ENCODE peak calls at places on chromosomes 12 and 14, in seven cellular contexts. G is lower leg skin, X is A549, O is ovary, L is uterus, B is upper lobe of left lung, I is heart left ventricle. F is an unnamed sample.

GRCh38 chr12:1297206-1297605 is 297.2 kb downstream of the FBXL14 start:
- DNase-seq in G (no peak), L (no peak), B (no peak), O (no peak), X (no peak), I (no peak), F (no peak)

GRCh38 chr12:123986374-123986920 is 13.4 kb downstream of the ZNF664 start:
- DNase-seq in L (no peak), O (no peak), B (peak), G (no peak), I (peak), X (no peak), F (no peak)

GRCh38 chr12:70645494-70646317 is 8.5 kb upstream of the PTPRB start:
- DNase-seq in X (peak), I (peak), G (peak), B (peak), L (peak), O (no peak), F (no peak)

GRCh38 chr12:132702640-132703039 is 8.0 kb upstream of the PGAM5 start:
- DNase-seq in X (no peak), B (no peak), L (no peak), I (no peak), G (no peak), O (no peak), F (no peak)

GRCh38 chr12:108856428-108857157 is 790 bp downstream of the SSH1 start:
- DNase-seq in O (peak), L (peak), G (peak), I (peak), B (peak), X (no peak), F (no peak)

GRCh38 chr14:74324945-74325361 is 22.2 kb upstream of the ABCD4 start:
- DNase-seq in B (no peak), I (no peak), L (no peak), O (no peak), X (peak), G (no peak), F (no peak)

GRCh38 chr12:9256341-9256740 is 48.1 kb upstream of the PZP start:
- DNase-seq in X (no peak), L (no peak), G (no peak), O (no peak), B (no peak), I (no peak), F (no peak)

GRCh38 chr12:131552167-131552863 is 158.6 kb upstream of the SFSWAP start:
- DNase-seq in I (no peak), G (no peak), O (no peak), B (no peak), X (no peak), L (no peak), F (no peak)

GRCh38 chr12:120536064-120536791 is 2.1 kb downstream of the RNF10 start:
- DNase-seq in X (no peak), L (no peak), G (no peak), I (no peak), O (no peak), B (peak), F (no peak)

GRCh38 chr12:120830052-120830940 is 73.9 kb downstream of the SPPL3 start:
- DNase-seq in B (no peak), G (no peak), O (no peak), X (no peak), I (no peak), L (no peak), F (no peak)

GRCh38 chr12:95600567-95600966 is 49.3 kb upstream of the USP44 start:
- DNase-seq in X (no peak), B (no peak), L (no peak), I (no peak), G (no peak), O (no peak), F (no peak)

GRCh38 chr12:49792181-49792970 is 35.8 kb downstream of the NCKAP5L start:
- DNase-seq in X (no peak), O (no peak), B (no peak), G (no peak), I (no peak), L (no peak), F (no peak)

GRCh38 chr12:76449572-76449971 is 101.4 kb upstream of the BBS10 start:
- DNase-seq in O (no peak), B (no peak), L (no peak), I (no peak), X (no peak), G (no peak), F (no peak)

GRCh38 chr14:53295985-53296582 is 143.0 kb upstream of the DDHD1 start:
- DNase-seq in O (no peak), L (no peak), X (peak), B (no peak), G (no peak), I (no peak), F (no peak)

GRCh38 chr12:4289334-4289878 is 15.8 kb downstream of the CCND2 start:
- DNase-seq in I (no peak), O (no peak), G (no peak), L (no peak), X (no peak), B (peak), F (no peak)
- TF ChIP-seq POLR2A in I (no peak), O (no peak), G (no peak), L (no peak), X (no peak), B (no peak), F (no peak)

GRCh38 chr12:116277393-116278258 is at the start of gene MED13L:
- DNase-seq in O (peak), B (peak), X (peak), I (peak), G (peak), L (peak), F (no peak)
- TF ChIP-seq CTCF in O (peak), B (peak), X (peak), I (peak), G (no peak), L (peak), F (peak)

GRCh38 chr14:91996951-91997371 is 42.9 kb downstream of the TRIP11 start:
- DNase-seq in B (no peak), X (peak), I (no peak), O (no peak), L (no peak), G (no peak), F (no peak)
- TF ChIP-seq POLR2A in B (no peak), X (no peak), I (no peak), O (no peak), L (no peak), G (no peak), F (no peak)

GRCh38 chr12:82522762-82523161 is 163.9 kb upstream of the TMTC2 start:
- DNase-seq in O (no peak), L (no peak), I (no peak), X (no peak), G (no peak), B (no peak), F (no peak)

GRCh38 chr12:82517027-82517426 is 158.7 kb downstream of the METTL25 start:
- DNase-seq in B (no peak), X (no peak), G (no peak), O (no peak), I (no peak), L (no peak), F (no peak)

GRCh38 chr12:82522285-82522684 is 164.0 kb downstream of the METTL25 start:
- DNase-seq in L (no peak), O (no peak), G (no peak), X (no peak), B (no peak), I (no peak), F (no peak)

GRCh38 chr12:82519508-82519907 is 161.2 kb downstream of the METTL25 start:
- DNase-seq in G (no peak), L (no peak), X (no peak), O (no peak), B (no peak), I (no peak), F (no peak)

DNA sequence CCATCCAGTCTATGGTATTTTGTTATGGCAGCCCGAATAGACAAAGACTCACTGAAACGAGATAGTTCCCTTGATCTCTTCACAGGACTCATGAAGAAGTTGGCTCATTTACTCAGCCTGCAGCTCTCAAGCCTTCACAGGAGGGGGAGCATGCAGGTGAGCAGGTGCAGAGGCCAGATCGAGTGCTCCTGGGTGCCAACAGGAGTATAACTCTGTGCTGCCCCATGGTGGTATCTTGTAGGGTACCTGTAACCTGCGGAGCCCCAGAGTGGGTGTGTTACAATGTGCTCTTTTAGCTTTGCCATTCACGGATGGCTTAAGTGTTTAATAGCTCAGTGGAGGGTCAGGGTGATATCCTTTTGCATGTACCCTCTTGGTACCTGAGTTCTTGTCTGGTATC is 159.5 kb downstream of the METTL25 start:
- DNase-seq in O (no peak), I (no peak), B (no peak), G (no peak), X (no peak), L (no peak), F (no peak)
- TF ChIP-seq CTCF in O (no peak), I (no peak), B (no peak), G (no peak), X (no peak), L (no peak), F (no peak)

GRCh38 chr14:60093606-60094005 is 1.9 kb downstream of the PCNX4 start:
- DNase-seq in O (no peak), I (no peak), X (no peak), B (no peak), L (no peak), G (no peak), F (no peak)

GRCh38 chr14:60093088-60093487 is 1.4 kb downstream of the PCNX4 start:
- DNase-seq in X (no peak), B (no peak), L (no peak), G (no peak), O (no peak), I (no peak), F (no peak)

GRCh38 chr14:60092516-60092915 is 793 bp downstream of the PCNX4 start:
- DNase-seq in G (no peak), I (peak), B (peak), O (no peak), X (peak), L (peak), F (no peak)

GRCh38 chr14:60090864-60091519 is 731 bp upstream of the PCNX4 start:
- DNase-seq in I (peak), O (peak), B (peak), G (no peak), X (peak), L (peak), F (no peak)

DNA sequence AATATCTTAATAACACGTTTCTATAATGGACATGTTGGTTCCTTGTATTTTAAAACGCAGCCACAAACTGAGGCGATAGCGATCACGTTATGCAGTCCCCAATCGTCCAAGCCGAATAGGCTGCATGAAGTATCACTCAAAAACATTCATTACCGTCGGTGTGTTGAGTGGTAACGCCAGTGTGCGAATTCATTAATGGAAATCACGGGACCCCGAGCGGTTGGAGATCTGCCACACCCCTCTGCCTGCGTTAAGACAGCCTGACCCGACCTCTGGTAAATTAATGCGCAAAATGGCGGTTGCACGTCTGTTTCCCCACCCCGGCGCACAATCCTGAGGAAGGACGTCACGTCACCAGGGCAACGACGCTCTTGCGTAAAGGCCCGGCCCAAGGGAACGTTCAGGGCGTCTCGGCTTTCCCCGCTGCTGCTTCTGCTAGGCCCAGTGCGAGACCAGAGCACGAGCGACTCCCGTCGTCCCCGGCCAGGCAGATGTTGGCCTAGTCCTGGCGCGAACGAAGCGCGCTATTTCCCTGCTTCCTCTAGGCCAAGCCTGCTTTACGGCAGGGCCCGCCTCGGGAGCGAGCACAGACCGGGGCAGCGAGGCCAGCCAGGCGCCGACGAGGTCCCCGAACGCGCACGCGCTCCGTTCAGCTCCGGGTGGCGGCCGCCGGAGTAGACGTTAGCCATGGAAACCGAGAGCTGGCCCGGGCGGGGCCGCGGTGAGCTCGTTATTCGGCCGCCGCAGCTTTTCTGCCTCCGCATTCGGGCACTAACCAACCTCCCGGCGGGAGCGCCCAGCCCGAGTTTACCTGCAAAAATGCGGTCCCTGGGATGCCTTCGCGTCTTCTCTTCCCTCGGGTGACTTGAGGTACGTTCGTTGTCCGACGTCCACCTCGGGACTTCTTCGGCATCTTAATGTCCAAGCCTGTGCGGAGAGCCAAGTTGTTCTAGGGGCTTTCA is at the start of gene PCNX4:
- DNase-seq in X (peak), I (peak), B (peak), O (peak), L (peak), G (peak), F (peak)
- TF ChIP-seq POLR2A in X (peak), I (peak), B (peak), O (peak), L (peak), G (no peak), F (peak)

GRCh38 chr12:16681196-16681595 is 75.2 kb upstream of the LMO3 start:
- DNase-seq in G (no peak), O (no peak), X (no peak), B (no peak), I (no peak), L (no peak), F (no peak)

DNA sequence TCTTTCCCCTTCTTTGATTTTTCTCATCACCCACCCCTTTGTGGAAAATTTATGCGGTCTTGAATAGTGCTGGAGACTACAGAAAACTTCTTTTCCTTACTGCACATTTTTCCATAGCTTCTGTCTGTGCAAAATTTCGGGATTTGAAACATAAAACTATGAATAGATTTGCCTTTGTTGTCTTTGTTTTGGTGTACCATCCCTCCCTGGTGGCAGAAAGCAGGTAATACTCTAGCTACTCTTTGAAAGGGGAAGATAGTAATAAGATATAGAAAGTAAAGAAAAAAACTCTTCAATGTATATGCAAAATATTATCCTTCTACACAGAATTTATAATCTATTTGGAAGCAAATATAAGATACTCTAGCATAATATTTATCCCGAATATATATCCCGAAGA is 79.1 kb upstream of the LMO3 start:
- DNase-seq in X (no peak), I (no peak), B (no peak), O (no peak), G (no peak), L (no peak), F (no peak)
- TF ChIP-seq CTCF in X (no peak), I (no peak), B (no peak), O (no peak), G (no peak), L (no peak), F (no peak)

GRCh38 chr12:47007048-47007447 is 72.4 kb upstream of the PCED1B start:
- DNase-seq in B (no peak), O (no peak), L (no peak), G (no peak), I (no peak), X (no peak), F (no peak)

GRCh38 chr12:46998811-46999368 is 80.5 kb upstream of the PCED1B start:
- DNase-seq in I (no peak), G (no peak), B (no peak), L (no peak), O (no peak), X (no peak), F (no peak)

DNA sequence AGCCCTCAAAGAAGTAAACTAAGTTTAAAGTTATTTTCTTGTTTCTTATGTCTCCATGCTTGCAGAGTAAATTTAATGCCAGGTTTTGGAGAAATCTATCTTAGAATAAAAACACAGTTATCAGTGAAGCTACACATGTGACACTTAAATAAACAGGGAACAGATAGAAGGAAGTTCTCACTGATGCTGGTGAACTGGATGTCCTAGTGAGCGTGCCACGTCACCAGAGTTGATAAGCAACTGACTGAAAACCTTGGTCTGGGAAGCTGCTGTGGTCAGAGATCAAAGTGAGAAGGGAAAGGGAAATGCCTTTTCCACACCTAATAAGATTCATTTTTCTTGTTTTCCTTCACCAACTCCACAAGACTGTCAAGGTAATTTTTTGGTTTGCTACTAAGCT is 74.8 kb upstream of the PCED1B start:
- DNase-seq in O (no peak), I (no peak), B (no peak), X (no peak), L (no peak), G (no peak), F (no peak)
- TF ChIP-seq POLR2A in O (no peak), I (no peak), B (no peak), X (no peak), L (no peak), G (no peak), F (no peak)

GRCh38 chr12:41190360-41190759 is 2.2 kb downstream of the PDZRN4 start:
- DNase-seq in X (peak), L (no peak), B (no peak), I (no peak), G (no peak), O (no peak), F (no peak)
- TF ChIP-seq CTCF in X (peak), L (peak), B (no peak), I (no peak), G (no peak), O (peak), F (peak)

GRCh38 chr14:90397401-90398314 is 829 bp downstream of the CALM1 start:
- DNase-seq in L (peak), G (peak), B (peak), X (peak), O (peak), I (peak), F (no peak)

GRCh38 chr14:90396342-90397339 is at the start of gene CALM1:
- DNase-seq in G (peak), I (peak), L (peak), O (peak), X (peak), B (peak), F (peak)

GRCh38 chr14:90399541-90400444 is 3.0 kb downstream of the CALM1 start:
- DNase-seq in G (peak), L (peak), O (peak), B (peak), X (peak), I (peak), F (no peak)

GRCh38 chr14:90398841-90399540 is 2.2 kb downstream of the CALM1 start:
- DNase-seq in G (no peak), B (no peak), I (no peak), O (no peak), X (no peak), L (no peak), F (no peak)

GRCh38 chr14:90398315-90398811 is 1.5 kb downstream of the CALM1 start:
- DNase-seq in X (no peak), O (no peak), L (peak), G (peak), I (peak), B (peak), F (no peak)
- TF ChIP-seq POLR2A in X (no peak), O (no peak), L (peak), G (no peak), I (no peak), B (no peak), F (no peak)